ENCODE peak calls at places on chromosomes 6 and 20, in five cellular contexts. I, C, R, Y and W are unnamed samples.

GRCh38 chr20:19071902-19072498 is 140.4 kb upstream of the SLC24A3 start:
- DNase-seq in I (no peak), C (no peak), R (no peak), Y (no peak), W (no peak)

GRCh38 chr6:155201461-155202226 is 62.2 kb upstream of the CLDN20 start:
- DNase-seq in I (peak; percentile 87), C (no peak), R (no peak), Y (no peak), W (peak; percentile 80)

GRCh38 chr6:66478705-66479104 is 771.7 kb upstream of the EYS start:
- DNase-seq in I (no peak), C (no peak), R (no peak), Y (no peak), W (no peak)

GRCh38 chr6:20866940-20867630 is 332.8 kb downstream of the CDKAL1 start:
- DNase-seq in I (peak; percentile 68), C (no peak), R (no peak), Y (no peak), W (peak; percentile 71)

GRCh38 chr6:108801331-108801730 is 46.9 kb upstream of the ARMC2 start:
- DNase-seq in I (no peak), C (no peak), R (no peak), Y (no peak), W (no peak)

GRCh38 chr20:4656491-4656890 is 65.2 kb upstream of the PRND start:
- DNase-seq in I (peak; percentile 4), C (no peak), R (no peak), Y (no peak), W (no peak)

GRCh38 chr20:1623501-1624250 is 3.9 kb upstream of the SIRPB1 start:
- DNase-seq in I (no peak), C (no peak), R (no peak), Y (no peak), W (no peak)

GRCh38 chr6:20931093-20931492 is 396.8 kb downstream of the CDKAL1 start:
- DNase-seq in I (no peak), C (no peak), R (no peak), Y (no peak), W (no peak)

GRCh38 chr20:62063981-62064787 is 1.5 kb downstream of the TAF4 start:
- DNase-seq in I (no peak), C (no peak), R (peak; percentile 58), Y (no peak), W (no peak)

GRCh38 chr6:125257351-125257750 is 44.4 kb downstream of the HDDC2 start:
- DNase-seq in I (peak; percentile 50), C (no peak), R (no peak), Y (no peak), W (no peak)

GRCh38 chr20:1566701-1567100 is 9.2 kb upstream of the SIRPD start:
- DNase-seq in I (peak; percentile 0), C (no peak), R (no peak), Y (no peak), W (no peak)

GRCh38 chr6:34315780-34316179 is 67.0 kb upstream of the SMIM29 start:
- DNase-seq in I (no peak), C (no peak), R (no peak), Y (no peak), W (no peak)

GRCh38 chr6:161057103-161058091 is 65.8 kb downstream of the MAP3K4 start:
- DNase-seq in I (no peak), C (no peak), R (no peak), Y (no peak), W (no peak)

GRCh38 chr6:8000080-8001035 is 63.8 kb downstream of the BLOC1S5 start:
- DNase-seq in I (no peak), C (no peak), R (no peak), Y (no peak), W (no peak)

GRCh38 chr6:11631008-11631407 is 93.5 kb downstream of the TMEM170B start:
- DNase-seq in I (no peak), C (no peak), R (no peak), Y (no peak), W (no peak)

GRCh38 chr6:164133095-164133494 is 718.6 kb downstream of the QKI start:
- DNase-seq in I (no peak), C (no peak), R (no peak), Y (no peak), W (peak; percentile 32)

GRCh38 chr6:140602431-140602836 is 1228.0 kb upstream of the CITED2 start:
- DNase-seq in I (no peak), C (no peak), R (no peak), Y (no peak), W (no peak)

GRCh38 chr6:26249959-26250805 is 114.8 kb upstream of the BTN3A2 start:
- DNase-seq in I (peak; percentile 73), C (peak; percentile 75), R (no peak), Y (peak; percentile 41), W (peak; percentile 80)

GRCh38 chr20:9269280-9269971 is 200.5 kb downstream of the PLCB4 start:
- DNase-seq in I (peak; percentile 71), C (no peak), R (no peak), Y (no peak), W (peak; percentile 14)

GRCh38 chr6:169807219-169807618 is 55.8 kb downstream of the ERMARD start:
- DNase-seq in I (no peak), C (no peak), R (no peak), Y (no peak), W (no peak)

GRCh38 chr6:38155576-38156204 is 336.2 kb downstream of the ZFAND3 start:
- DNase-seq in I (peak; percentile 66), C (no peak), R (no peak), Y (no peak), W (no peak)

GRCh38 chr6:101762851-101763250 is 369.3 kb downstream of the GRIK2 start:
- DNase-seq in I (no peak), C (no peak), R (no peak), Y (no peak), W (no peak)